ENCODE peak calls at places on chromosomes 3 and 15, in seven cellular contexts. Z is activated T-helper 1 cell treated with anti-CD3 and anti-CD28 coated beads, Interleukin-2, amount 50 U/mL, for 16 hours; N is GM12892; F is CD4-positive, alpha-beta T cell; D is NCI-H2171 treated with DMSO at 0.1 percent for 48 hours; O is anterior cingulate cortex; P is left colon. Y is an unnamed sample.

GRCh38 chr3:123396171-123397049 is 52.5 kb downstream of the ADCY5 start:
- DNase-seq in D (no peak), P (no peak), F (no peak), Z (no peak), N (no peak), O (no peak), Y (no peak)

GRCh38 chr3:57110214-57110613 is 49.8 kb downstream of the SPATA12 start:
- DNase-seq in P (no peak), F (no peak), Z (no peak), N (no peak), O (no peak), D (no peak), Y (no peak)

GRCh38 chr3:46406786-46407611 is at the start of the genes CCR5AS and CCRL2:
- DNase-seq in Z (no peak), O (no peak), F (no peak), N (peak), D (no peak), P (peak), Y (peak)

GRCh38 chr15:77588126-77588525 is 44.6 kb downstream of the LINGO1 start:
- DNase-seq in O (no peak), D (no peak), Z (no peak), F (no peak), N (no peak), P (no peak), Y (no peak)

GRCh38 chr15:40276927-40277326 is 5.9 kb downstream of the ANKRD63 start:
- DNase-seq in Z (no peak), N (no peak), O (no peak), P (no peak), D (peak), F (no peak), Y (no peak)

GRCh38 chr3:38597502-38598060 is 51.9 kb downstream of the SCN5A start:
- DNase-seq in D (no peak), N (no peak), Z (no peak), F (no peak), P (no peak), O (no peak), Y (no peak)

GRCh38 chr15:69729167-69729748 is 276.6 kb downstream of the RPLP1 start:
- DNase-seq in Z (peak), D (no peak), N (peak), P (no peak), F (peak), O (no peak), Y (peak)

GRCh38 chr3:46566040-46566631 is at the start of gene LRRC2:
- DNase-seq in O (peak), Z (peak), D (peak), F (peak), N (no peak), P (peak), Y (peak)

GRCh38 chr3:129942296-129942695 is 32.2 kb upstream of the TRH start:
- DNase-seq in N (peak), O (peak), P (no peak), F (no peak), Z (no peak), D (peak), Y (peak)

GRCh38 chr3:51379301-51379700 is 5.8 kb upstream of the MANF start:
- DNase-seq in O (no peak), N (no peak), F (no peak), Z (no peak), D (peak), P (no peak), Y (peak)

GRCh38 chr3:56799251-56799882 is 2.4 kb downstream of the ARHGEF3 start:
- DNase-seq in P (no peak), Z (no peak), F (no peak), D (peak), N (no peak), O (no peak), Y (no peak)

GRCh38 chr3:73204841-73205240 is 143.4 kb downstream of the EBLN2 start:
- DNase-seq in N (no peak), D (no peak), F (no peak), O (no peak), P (no peak), Z (no peak), Y (no peak)

GRCh38 chr3:30760040-30760439 is 134.4 kb downstream of the GADL1 start:
- DNase-seq in D (no peak), Z (no peak), P (no peak), F (no peak), N (no peak), O (no peak), Y (no peak)

GRCh38 chr3:184758056-184758455 is 46.2 kb upstream of the MAGEF1 start:
- DNase-seq in D (no peak), O (no peak), F (no peak), P (no peak), N (no peak), Z (no peak), Y (no peak)

GRCh38 chr15:74767167-74768098 is 14.4 kb upstream of the CSK start:
- DNase-seq in O (no peak), F (no peak), N (no peak), P (no peak), Z (no peak), D (no peak), Y (no peak)

GRCh38 chr3:152595975-152596832 is 238.7 kb upstream of the P2RY1 start:
- DNase-seq in Z (no peak), P (peak), D (no peak), N (peak), F (no peak), O (no peak), Y (no peak)

GRCh38 chr3:105359098-105359762 is 7.5 kb upstream of the ALCAM start:
- DNase-seq in Z (no peak), P (no peak), D (no peak), O (no peak), F (no peak), N (no peak), Y (no peak)

GRCh38 chr3:187702507-187703033 is at the start of gene RTP2:
- DNase-seq in P (no peak), F (no peak), D (no peak), Z (no peak), O (no peak), N (no peak), Y (no peak)

GRCh38 chr3:35908366-35909232 is 269.3 kb downstream of the ARPP21 start:
- DNase-seq in D (peak), F (peak), N (no peak), O (peak), P (peak), Z (no peak), Y (peak)

GRCh38 chr3:45179163-45179562 is 33.0 kb upstream of the CDCP1 start:
- DNase-seq in D (no peak), F (no peak), O (no peak), Z (no peak), N (no peak), P (no peak), Y (no peak)

GRCh38 chr3:47295322-47295721 is 12.6 kb downstream of the KLHL18 start:
- DNase-seq in P (no peak), D (no peak), F (no peak), O (no peak), N (no peak), Z (no peak), Y (no peak)

GRCh38 chr3:42119558-42120355 is 28.6 kb downstream of the TRAK1 start:
- DNase-seq in D (no peak), P (no peak), Z (no peak), O (no peak), N (no peak), F (no peak), Y (no peak)

GRCh38 chr15:72222433-72222832 is 8.6 kb downstream of the PKM start:
- DNase-seq in N (no peak), O (peak), F (no peak), P (peak), Z (no peak), D (no peak), Y (no peak)

GRCh38 chr15:87681054-87681453 is 575.5 kb downstream of the NTRK3 start:
- DNase-seq in P (no peak), D (no peak), F (no peak), O (no peak), N (no peak), Z (no peak), Y (no peak)

GRCh38 chr3:179563298-179563934 is 690 bp downstream of the ACTL6A start:
- DNase-seq in D (peak), Z (peak), P (peak), O (peak), F (peak), N (peak), Y (peak)

GRCh38 chr3:195859846-195860411 is 48.2 kb upstream of the MUC4 start:
- DNase-seq in P (no peak), N (no peak), Z (no peak), F (no peak), O (no peak), D (no peak), Y (no peak)

GRCh38 chr3:136783708-136784191 is 31.6 kb upstream of the STAG1 start:
- DNase-seq in F (no peak), O (no peak), P (no peak), N (no peak), Z (no peak), D (no peak), Y (no peak)

GRCh38 chr3:116579843-116580242 is 129.7 kb upstream of the TUSC7 start:
- DNase-seq in N (no peak), D (no peak), O (no peak), Z (no peak), F (no peak), P (no peak), Y (no peak)